ENCODE peak calls at places on chromosomes 6 and 20, in five cellular contexts. X is lower leg skin, V is heart left ventricle, M is A549, N is Peyer's patch. D is an unnamed sample.

GRCh38 chr6:142805042-142805441 is 139.9 kb downstream of the HIVEP2 start:
- DNase-seq in X (no peak), V (no peak), N (no peak), M (no peak), D (no peak)

GRCh38 chr6:99603421-99604160 is 3.0 kb upstream of the PRDM13 start:
- DNase-seq in X (no peak), V (no peak), N (no peak), M (peak; percentile 13), D (no peak)

GRCh38 chr20:50395258-50395729 is 114.9 kb upstream of the PTPN1 start:
- DNase-seq in N (no peak), M (no peak), X (peak; percentile 80), V (peak; percentile 60), D (peak; percentile 97)

GRCh38 chr6:82197784-82198183 is 49.8 kb downstream of the IBTK start:
- DNase-seq in X (no peak), M (no peak), N (no peak), V (no peak), D (no peak)

GRCh38 chr6:107329063-107329462 is 130.3 kb downstream of the PDSS2 start:
- DNase-seq in V (no peak), X (no peak), N (no peak), M (no peak), D (no peak)

GRCh38 chr6:2235782-2236495 is 9.5 kb downstream of the GMDS start:
- DNase-seq in N (no peak), M (no peak), V (no peak), X (no peak), D (no peak)

GRCh38 chr6:168437751-168438150 is 3.2 kb upstream of the SMOC2 start:
- DNase-seq in X (no peak), N (no peak), M (no peak), V (no peak), D (no peak)

GRCh38 chr6:27096834-27097511 is 150.5 kb upstream of the PRSS16 start:
- DNase-seq in N (no peak), V (peak; percentile 7), X (no peak), M (peak; percentile 47), D (peak; percentile 9)

GRCh38 chr20:47785321-47785899 is at the start of gene SULF2:
- DNase-seq in N (no peak), M (no peak), X (no peak), V (peak; percentile 55), D (no peak)

GRCh38 chr20:11588875-11589274 is 328.8 kb upstream of the BTBD3 start:
- DNase-seq in M (no peak), V (no peak), N (no peak), X (no peak), D (no peak)

GRCh38 chr20:11582073-11582472 is 335.6 kb upstream of the BTBD3 start:
- DNase-seq in V (no peak), M (no peak), X (no peak), N (no peak), D (no peak)

GRCh38 chr20:11581271-11581670 is 336.4 kb upstream of the BTBD3 start:
- DNase-seq in V (no peak), M (no peak), X (no peak), N (no peak), D (no peak)

DNA sequence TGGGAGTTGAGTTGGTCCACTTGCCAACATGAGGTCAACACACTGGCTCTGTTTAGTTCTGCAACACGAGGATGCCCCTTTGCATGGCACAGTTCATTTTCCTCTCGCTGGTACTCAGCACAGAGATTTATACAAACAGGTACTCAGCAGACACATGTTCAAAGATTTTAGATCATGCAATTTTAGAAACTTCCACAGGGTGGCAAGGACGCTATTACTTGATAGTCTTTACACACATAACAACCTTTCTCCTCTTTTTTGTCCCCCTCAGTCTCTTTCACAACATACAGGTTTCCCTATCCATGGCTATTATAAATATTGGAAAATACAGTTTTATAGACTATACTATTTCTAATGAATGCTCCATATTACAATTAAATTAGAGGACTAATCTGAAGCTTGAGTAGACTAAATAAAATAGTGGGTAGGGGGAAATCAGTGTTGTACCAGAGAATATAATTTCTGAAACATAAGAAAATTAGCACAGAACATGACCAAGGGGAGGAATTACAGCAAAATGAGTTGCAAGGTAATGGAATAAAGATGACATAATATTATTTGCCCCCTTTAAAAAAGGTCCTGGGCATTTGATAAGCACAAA is 331.8 kb upstream of the BTBD3 start:
- DNase-seq in V (no peak), M (no peak), N (no peak), X (no peak), D (no peak)
- TF ChIP-seq CTCF in V (peak; percentile 35), M (peak; percentile 39), N (no peak), X (no peak), D (peak; percentile 42)

GRCh38 chr6:36196049-36196879 is at the start of gene BRPF3:
- DNase-seq in N (peak; percentile 74), M (peak; percentile 53), V (peak; percentile 83), X (peak; percentile 49), D (peak; percentile 85)
- TF ChIP-seq POLR2A in N (no peak), M (no peak), V (no peak), X (no peak), D (peak; percentile 70)

GRCh38 chr20:35994994-35995453 is 26.6 kb downstream of the CNBD2 start:
- DNase-seq in X (peak; percentile 78), N (peak; percentile 79), M (peak; percentile 87), V (peak; percentile 77), D (peak; percentile 87)

GRCh38 chr20:35985789-35986188 is 17.4 kb downstream of the CNBD2 start:
- DNase-seq in V (no peak), M (no peak), N (no peak), X (no peak), D (no peak)

GRCh38 chr20:35988910-35989463 is 20.6 kb downstream of the CNBD2 start:
- DNase-seq in N (no peak), V (no peak), X (no peak), M (no peak), D (no peak)

GRCh38 chr20:35992713-35993335 is 24.4 kb downstream of the CNBD2 start:
- DNase-seq in M (peak; percentile 87), N (peak; percentile 37), X (peak; percentile 32), V (peak; percentile 35), D (peak; percentile 48)

DNA sequence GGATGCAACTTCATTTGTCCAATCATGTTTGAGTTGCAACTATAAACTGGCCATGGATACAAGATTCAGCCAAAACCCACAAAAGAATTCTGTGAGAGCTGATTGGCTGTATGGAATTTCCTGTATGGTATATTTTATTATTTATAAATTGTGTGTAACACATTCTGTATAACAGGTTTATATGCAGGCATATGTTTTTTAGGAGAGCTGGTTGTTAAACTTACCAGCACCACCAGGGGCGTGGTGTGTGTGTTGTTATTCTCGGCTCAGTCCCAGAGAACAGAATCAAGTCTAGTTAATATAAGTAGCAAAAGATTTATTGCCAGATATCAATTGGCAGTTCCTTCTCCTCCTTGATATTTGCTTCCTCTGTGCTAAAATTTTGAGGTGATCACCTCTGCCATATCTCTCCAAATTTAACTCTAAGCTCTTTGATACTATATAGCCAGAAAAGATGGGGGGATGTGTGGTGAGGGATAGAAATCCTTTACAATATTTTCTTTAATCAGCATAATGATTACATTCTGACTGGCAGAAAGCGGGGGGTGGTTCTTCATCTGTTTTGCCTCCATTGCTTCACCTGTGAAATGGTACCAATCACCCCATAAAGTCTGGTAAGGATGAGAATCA is 22.9 kb downstream of the CNBD2 start:
- DNase-seq in M (peak; percentile 79), N (no peak), V (no peak), X (no peak), D (peak; percentile 29)
- TF ChIP-seq CTCF in M (peak; percentile 44), N (no peak), V (peak; percentile 46), X (no peak), D (peak; percentile 24)

GRCh38 chr6:148854992-148855391 is 108.2 kb downstream of the UST start:
- DNase-seq in X (no peak), N (no peak), M (no peak), V (no peak), D (no peak)
- TF ChIP-seq POLR2A in X (no peak), N (no peak), M (no peak), V (no peak), D (no peak)